ENCODE peak calls at places on chromosomes 13 and 19, in four cellular contexts. U is mesothelial cell of epicardium, D is fibroblast of lung, K is posterior cingulate gyrus. Z is an unnamed sample.

GRCh38 chr19:19074172-19074905 is 10.5 kb downstream of the SLC25A42 start:
- DNase-seq in U (no peak), D (no peak), K (no peak), Z (no peak)

GRCh38 chr13:112687836-112688559 is 1.8 kb upstream of the ATP11A start:
- DNase-seq in U (no peak), D (no peak), K (no peak), Z (no peak)

GRCh38 chr13:44402902-44403719 is 29.5 kb downstream of the SERP2 start:
- DNase-seq in U (no peak), D (no peak), K (no peak), Z (no peak)

GRCh38 chr19:35088514-35088913 is 27.1 kb upstream of the FXYD3 start:
- DNase-seq in U (no peak), D (peak; percentile 88), K (no peak), Z (no peak)

GRCh38 chr19:28980236-28980868 is 232.6 kb downstream of the UQCRFS1 start:
- DNase-seq in U (no peak), D (no peak), K (no peak), Z (no peak)

GRCh38 chr13:102626928-102627327 is 30.1 kb downstream of the TPP2 start:
- DNase-seq in U (no peak), D (no peak), K (no peak), Z (no peak)

GRCh38 chr13:100497394-100497793 is 91.2 kb downstream of the GGACT start:
- DNase-seq in U (no peak), D (peak; percentile 76), K (no peak), Z (no peak)

GRCh38 chr19:19372656-19373416 is 32.6 kb upstream of the GATAD2A start:
- DNase-seq in U (no peak), D (no peak), K (no peak), Z (no peak)